ENCODE peak calls at places on chromosomes 13 and 19, in six cellular contexts. S is K562; F is activated CD8-positive, alpha-beta T cell treated with anti-CD3 and anti-CD28 coated beads for 36 hours; E is astrocyte of the spinal cord; N is fibroblast of pulmonary artery; C is BE2C. P is an unnamed sample.

GRCh38 chr13:47858678-47859050 is 142.4 kb downstream of the SUCLA2 start:
- DNase-seq in C (no peak), N (peak), F (no peak), E (peak), S (no peak), P (no peak)

GRCh38 chr13:97367016-97367415 is 67.0 kb upstream of the RAP2A start:
- DNase-seq in C (no peak), N (no peak), E (peak), F (no peak), S (no peak), P (no peak)

GRCh38 chr19:54436031-54436523 is 12.9 kb upstream of the LENG8 start:
- DNase-seq in C (no peak), N (no peak), S (no peak), F (no peak), E (no peak), P (no peak)

GRCh38 chr13:98987275-98987674 is 9.4 kb upstream of the DOCK9 start:
- DNase-seq in S (no peak), N (no peak), E (no peak), C (no peak), F (no peak), P (no peak)

GRCh38 chr19:34639491-34640085 is 37.4 kb downstream of the SCGB2B2 start:
- DNase-seq in E (peak), F (peak), C (peak), S (peak), N (peak), P (peak)

GRCh38 chr19:21130097-21130775 is 11.6 kb upstream of the ZNF431 start:
- DNase-seq in S (no peak), N (no peak), F (no peak), C (no peak), E (no peak), P (no peak)

GRCh38 chr19:54369082-54369691 is 4.5 kb upstream of the LAIR1 start:
- DNase-seq in S (no peak), C (no peak), E (no peak), N (no peak), F (no peak), P (no peak)

GRCh38 chr13:30863231-30863630 is 42.8 kb upstream of the MEDAG start:
- DNase-seq in C (no peak), F (no peak), E (no peak), N (no peak), S (no peak), P (no peak)

GRCh38 chr19:50708179-50708879 is 11.3 kb downstream of the SHANK1 start:
- DNase-seq in N (no peak), F (no peak), S (no peak), C (no peak), E (no peak), P (no peak)

GRCh38 chr19:16627194-16627927 is 643 bp downstream of the MED26 start:
- DNase-seq in C (no peak), F (peak), S (peak), N (no peak), E (no peak), P (no peak)

GRCh38 chr19:4474504-4475136 is 2.5 kb downstream of the HDGFL2 start:
- DNase-seq in S (peak), F (peak), N (peak), C (peak), E (peak), P (peak)

GRCh38 chr13:105960326-105960725 is 575.1 kb downstream of the EFNB2 start:
- DNase-seq in F (no peak), C (no peak), N (no peak), E (no peak), S (no peak), P (no peak)

GRCh38 chr13:52345048-52345447 is 60.9 kb downstream of the THSD1 start:
- DNase-seq in S (no peak), F (no peak), C (no peak), E (peak), N (peak), P (no peak)

GRCh38 chr19:40341601-40342482 is 6.4 kb downstream of the C19orf47 start:
- DNase-seq in E (no peak), S (no peak), F (no peak), C (no peak), N (no peak), P (no peak)

GRCh38 chr13:28636677-28637317 is 22.1 kb upstream of the POMP start:
- DNase-seq in F (peak), E (peak), C (peak), S (peak), N (peak), P (peak)

GRCh38 chr13:23634897-23635296 is 64.7 kb downstream of the TNFRSF19 start:
- DNase-seq in S (no peak), E (no peak), N (no peak), C (no peak), F (no peak), P (no peak)

GRCh38 chr13:107563099-107563925 is 652.0 kb downstream of the LIG4 start:
- DNase-seq in N (no peak), F (no peak), C (no peak), E (no peak), S (no peak), P (no peak)

GRCh38 chr19:50266896-50267295 is 62.3 kb downstream of the KCNC3 start:
- DNase-seq in S (peak), C (no peak), E (no peak), N (no peak), F (peak), P (peak)

GRCh38 chr13:30293995-30294394 is 13.4 kb downstream of the KATNAL1 start:
- DNase-seq in C (no peak), E (no peak), S (no peak), N (no peak), F (no peak), P (no peak)

GRCh38 chr13:110341445-110342247 is 34.6 kb downstream of the COL4A2 start:
- DNase-seq in F (no peak), N (peak), S (no peak), C (no peak), E (peak), P (no peak)

GRCh38 chr13:81762449-81762848 is 1421.5 kb upstream of the SPRY2 start:
- DNase-seq in N (no peak), F (no peak), C (no peak), E (no peak), S (no peak), P (no peak)

GRCh38 chr19:14467391-14467790 is 7.8 kb downstream of the PTGER1 start:
- DNase-seq in E (no peak), C (no peak), F (no peak), S (no peak), N (no peak), P (no peak)

GRCh38 chr19:14470031-14470876 is 4.9 kb downstream of the PTGER1 start:
- DNase-seq in S (no peak), C (no peak), F (no peak), E (no peak), N (no peak), P (peak)

GRCh38 chr19:14471436-14472187 is 3.5 kb downstream of the PTGER1 start:
- DNase-seq in N (no peak), F (no peak), C (no peak), E (no peak), S (no peak), P (peak)

GRCh38 chr19:14463747-14464146 is 11.4 kb downstream of the PTGER1 start:
- DNase-seq in C (no peak), E (no peak), N (no peak), F (no peak), S (no peak), P (no peak)

GRCh38 chr19:14467816-14468215 is 7.3 kb downstream of the PTGER1 start:
- DNase-seq in F (no peak), N (no peak), E (no peak), C (no peak), S (peak), P (peak)
- TF ChIP-seq CTCF in F (no peak), N (no peak), E (no peak), C (peak), S (peak), P (peak)

GRCh38 chr19:32748948-32749347 is 29.4 kb downstream of the TDRD12 start:
- DNase-seq in S (peak), F (no peak), E (no peak), N (no peak), C (no peak), P (no peak)

GRCh38 chr19:32750441-32751055 is 31.0 kb downstream of the TDRD12 start:
- DNase-seq in F (no peak), S (no peak), N (no peak), E (no peak), C (no peak), P (no peak)

GRCh38 chr19:32751066-32751465 is 31.5 kb downstream of the TDRD12 start:
- DNase-seq in N (no peak), S (no peak), C (no peak), F (no peak), E (no peak), P (no peak)

GRCh38 chr19:32749361-32749760 is 29.8 kb downstream of the TDRD12 start:
- DNase-seq in C (no peak), S (no peak), F (no peak), E (no peak), N (no peak), P (no peak)

GRCh38 chr19:32748497-32748896 is 28.9 kb downstream of the TDRD12 start:
- DNase-seq in S (peak), F (peak), N (no peak), C (no peak), E (no peak), P (peak)
- TF ChIP-seq CTCF in S (peak), F (no peak), N (no peak), C (peak), E (peak), P (peak)

GRCh38 chr19:45468159-45468651 is 409 bp downstream of the FOSB start:
- DNase-seq in S (peak), E (no peak), F (peak), N (no peak), C (no peak), P (no peak)
- TF ChIP-seq CTCF in S (peak), E (no peak), F (no peak), N (no peak), C (no peak), P (peak)

DNA sequence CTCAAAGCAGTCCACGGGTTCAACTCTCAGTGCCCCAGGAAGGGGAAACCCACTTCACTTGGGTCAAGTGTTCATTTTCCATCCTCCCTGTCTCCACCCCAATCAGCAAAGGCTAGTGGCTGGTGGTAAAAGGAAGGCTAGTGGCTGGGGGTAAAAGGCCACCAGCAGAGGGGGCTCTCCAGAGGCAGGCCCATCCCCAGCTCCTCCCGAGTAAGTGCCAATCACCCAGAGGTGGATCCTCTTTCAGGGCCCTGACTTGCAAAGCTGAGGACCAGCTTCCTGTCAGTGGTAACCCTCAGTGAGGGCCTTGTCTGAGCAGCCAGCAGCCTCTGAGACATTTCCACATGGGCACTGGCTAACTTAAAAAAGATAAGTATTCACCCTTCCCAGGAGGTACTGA is 22.0 kb upstream of the TPT1 start:
- DNase-seq in F (peak), E (no peak), C (no peak), N (no peak), S (peak), P (no peak)
- TF ChIP-seq CTCF in F (no peak), E (no peak), C (peak), N (no peak), S (peak), P (no peak)

GRCh38 chr19:33407140-33407551 is 33.6 kb downstream of the CEBPG start:
- DNase-seq in S (no peak), F (no peak), E (no peak), C (no peak), N (no peak), P (no peak)
- TF ChIP-seq CTCF in S (no peak), F (no peak), E (no peak), C (no peak), N (no peak), P (no peak)

DNA sequence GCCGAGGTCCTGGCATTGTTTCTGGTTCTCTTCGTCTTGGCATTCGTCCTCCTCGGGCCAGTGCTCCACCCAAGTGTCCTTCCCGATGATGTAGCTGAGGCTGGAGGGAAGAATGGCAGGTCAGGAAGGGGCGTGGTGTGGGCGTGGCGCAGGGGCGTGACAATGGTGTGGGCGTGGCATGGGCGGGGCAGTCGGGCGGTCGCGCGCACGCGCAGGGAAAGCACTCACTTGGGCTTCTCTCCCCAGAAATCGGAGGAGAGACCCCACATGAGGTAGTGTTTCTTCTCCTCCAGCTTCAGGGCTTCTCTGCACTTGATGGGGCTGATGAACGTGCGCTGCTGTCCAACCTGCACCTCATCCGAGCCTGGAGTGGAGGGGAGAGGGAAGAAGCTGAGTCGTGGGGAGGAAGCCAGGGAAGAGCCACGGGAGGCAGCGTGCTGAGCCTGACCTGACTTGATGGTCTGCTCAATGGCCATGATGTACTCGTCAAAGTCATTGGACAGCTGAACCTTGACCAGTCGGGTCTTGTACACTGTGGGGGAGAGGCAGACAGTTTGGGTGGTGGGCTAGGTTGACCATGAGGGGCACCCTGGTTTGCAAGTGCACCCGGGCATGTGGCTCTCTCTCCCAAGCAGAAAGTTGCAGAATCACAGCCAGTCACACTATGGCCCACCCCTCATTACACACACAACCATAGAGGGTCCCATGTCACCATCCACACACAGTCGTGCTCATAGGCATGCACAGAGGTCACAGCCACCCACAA is 8.1 kb upstream of the TNFSF14 start:
- DNase-seq in N (peak), E (no peak), F (peak), S (peak), C (peak), P (no peak)
- TF ChIP-seq CTCF in N (no peak), E (no peak), F (no peak), S (no peak), C (no peak), P (no peak)

DNA sequence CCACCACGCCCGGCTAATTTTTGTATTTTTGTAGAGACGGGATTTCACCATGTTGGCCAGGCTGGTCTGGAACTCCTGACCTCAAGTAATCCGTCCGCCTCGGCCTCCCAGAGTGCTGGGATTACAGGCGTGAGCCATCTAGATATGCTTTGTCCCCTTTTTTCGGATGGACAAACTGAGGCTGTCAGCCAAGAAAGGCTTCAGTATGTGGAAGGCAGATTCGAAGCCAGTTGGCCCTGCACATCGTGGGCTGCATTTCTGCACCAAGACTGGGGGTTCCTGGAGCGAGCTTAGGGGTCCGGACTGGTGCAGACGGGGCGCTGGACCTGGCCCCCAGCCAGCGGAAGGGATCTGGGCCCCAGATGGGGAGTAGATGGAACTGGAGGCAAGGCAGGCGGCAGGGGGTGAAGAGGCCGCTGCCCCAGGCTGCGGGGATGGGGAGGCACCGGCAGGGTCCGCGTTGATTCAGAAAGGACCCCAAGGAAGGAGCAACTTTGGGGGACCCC is 9.7 kb upstream of the JUND start:
- DNase-seq in F (no peak), S (peak), N (no peak), C (no peak), E (no peak), P (no peak)
- TF ChIP-seq CTCF in F (no peak), S (no peak), N (no peak), C (no peak), E (peak), P (no peak)